ENCODE peak calls at places on chromosomes 3 and 15, in four cellular contexts. N, X, G and O are unnamed samples.

GRCh38 chr3:134463676-134464611 is 21.8 kb downstream of the ANAPC13 start:
- DNase-seq in N (no peak), X (peak), G (no peak), O (peak)

GRCh38 chr3:122493296-122493695 is 21.4 kb downstream of the KPNA1 start:
- DNase-seq in N (no peak), X (no peak), G (no peak), O (peak)

GRCh38 chr15:33310481-33311311 is at the start of gene RYR3:
- DNase-seq in N (peak), X (peak), G (no peak), O (no peak)

GRCh38 chr15:97817266-97817890 is 143.1 kb upstream of the ARRDC4 start:
- DNase-seq in N (no peak), X (no peak), G (no peak), O (no peak)

GRCh38 chr3:176395269-176395668 is 802.0 kb downstream of the TBL1XR1 start:
- DNase-seq in N (no peak), X (no peak), G (no peak), O (no peak)

GRCh38 chr15:94174399-94174802 is 57.0 kb upstream of the MCTP2 start:
- DNase-seq in N (no peak), X (no peak), G (peak), O (peak)

GRCh38 chr3:21216598-21216997 is 534.4 kb downstream of the ZNF385D start:
- DNase-seq in N (peak), X (no peak), G (peak), O (no peak)

GRCh38 chr3:50825841-50826240 is 151.1 kb downstream of the DOCK3 start:
- DNase-seq in N (no peak), X (no peak), G (no peak), O (no peak)

GRCh38 chr3:177618873-177619771 is 421.8 kb upstream of the TBL1XR1 start:
- DNase-seq in N (no peak), X (no peak), G (no peak), O (no peak)

GRCh38 chr3:184554470-184554869 is 7.1 kb upstream of the EPHB3 start:
- DNase-seq in N (no peak), X (no peak), G (no peak), O (no peak)

GRCh38 chr3:10635446-10636076 is 130.2 kb upstream of the ATP2B2 start:
- DNase-seq in N (no peak), X (no peak), G (no peak), O (no peak)

GRCh38 chr3:117184574-117184973 is 475.0 kb downstream of the TUSC7 start:
- DNase-seq in N (no peak), X (no peak), G (no peak), O (peak)